ENCODE peak calls at places on chromosomes 4 and X, in seven cellular contexts. W is OCI-LY7; V is K562; D is glutamatergic neuron; X is CD4-positive, alpha-beta T cell; F is lower leg skin; N is mesothelial cell of epicardium. U is an unnamed sample.

GRCh38 chrX:21479695-21480280 is 105.6 kb downstream of the CNKSR2 start:
- DNase-seq in W (peak), F (no peak), D (no peak), V (no peak), X (no peak), N (no peak), U (no peak)

GRCh38 chrX:20857746-20858145 is 516.5 kb upstream of the CNKSR2 start:
- DNase-seq in W (no peak), N (no peak), D (no peak), X (no peak), V (no peak), F (no peak), U (no peak)

GRCh38 chr4:66613591-66613990 is 931.7 kb downstream of the CENPC start:
- DNase-seq in V (no peak), N (no peak), D (no peak), X (no peak), F (no peak), W (no peak), U (no peak)

GRCh38 chr4:152244659-152245058 is 291.2 kb downstream of the FBXW7 start:
- DNase-seq in D (no peak), W (no peak), N (no peak), V (no peak), F (no peak), X (no peak), U (no peak)

GRCh38 chrX:153861733-153862300 is 24.2 kb downstream of the L1CAM start:
- DNase-seq in N (no peak), D (no peak), V (no peak), F (no peak), W (no peak), X (no peak), U (no peak)

GRCh38 chr4:2817701-2818350 is 24.9 kb downstream of the SH3BP2 start:
- DNase-seq in W (no peak), D (peak), X (peak), V (no peak), N (peak), F (no peak), U (peak)

GRCh38 chrX:49187526-49187925 is 1.4 kb upstream of the PRICKLE3 start:
- DNase-seq in W (no peak), D (no peak), F (no peak), X (no peak), N (no peak), V (no peak), U (no peak)

GRCh38 chrX:43970528-43970927 is 2.7 kb downstream of the NDP start:
- DNase-seq in D (no peak), V (no peak), W (no peak), X (no peak), F (no peak), N (no peak), U (no peak)

GRCh38 chr4:86592553-86593249 is 1.4 kb upstream of the PTPN13 start:
- DNase-seq in V (no peak), N (no peak), D (no peak), X (no peak), F (no peak), W (no peak), U (no peak)

GRCh38 chr4:120053916-120054315 is 12.7 kb downstream of the MAD2L1 start:
- DNase-seq in D (no peak), V (no peak), W (peak), F (no peak), N (no peak), X (no peak), U (no peak)

GRCh38 chr4:1745165-1745564 is 23.8 kb downstream of the TACC3 start:
- DNase-seq in V (no peak), F (no peak), X (no peak), D (no peak), W (no peak), N (no peak), U (no peak)
- TF ChIP-seq CTCF in V (no peak), F (no peak), X (no peak), D (no peak), W (no peak), N (no peak), U (no peak)

GRCh38 chrX:23202316-23202715 is 132.3 kb upstream of the PTCHD1 start:
- DNase-seq in V (no peak), X (no peak), D (no peak), N (no peak), F (no peak), W (no peak), U (no peak)
- TF ChIP-seq CTCF in V (no peak), X (no peak), D (no peak), N (no peak), F (no peak), W (no peak), U (no peak)

GRCh38 chr4:32775049-32775448 is 2054.9 kb downstream of the PCDH7 start:
- DNase-seq in D (no peak), X (no peak), W (peak), N (no peak), V (no peak), F (no peak), U (no peak)
- TF ChIP-seq CTCF in D (no peak), X (no peak), W (peak), N (no peak), V (no peak), F (no peak), U (peak)

GRCh38 chrX:151801980-151802379 is 67.4 kb downstream of the CNGA2 start:
- DNase-seq in W (no peak), D (no peak), X (no peak), V (no peak), N (no peak), F (no peak), U (no peak)
- TF ChIP-seq CTCF in W (no peak), D (no peak), X (no peak), V (peak), N (no peak), F (no peak), U (peak)

DNA sequence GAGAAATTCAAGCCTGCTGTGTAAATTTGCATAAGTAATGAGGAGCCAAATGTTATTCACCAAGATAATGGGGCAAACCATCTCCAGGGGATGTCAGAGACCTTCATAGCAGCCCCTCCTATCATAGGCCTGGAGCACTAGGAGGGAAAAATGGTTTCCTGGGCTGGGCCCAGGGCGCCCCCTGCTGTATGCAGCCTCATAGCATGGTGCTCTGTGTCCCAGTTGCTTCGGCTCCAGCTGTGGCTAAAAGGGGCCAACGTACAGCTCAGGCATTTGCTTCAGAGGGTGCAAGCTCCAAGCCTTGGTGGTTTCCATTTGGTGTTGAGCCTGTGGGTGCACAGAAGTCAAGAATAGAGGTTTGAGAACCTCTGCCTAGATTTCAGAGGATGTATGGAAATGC is 859.3 kb downstream of the RPA4 start:
- DNase-seq in V (no peak), W (peak), X (no peak), D (no peak), F (no peak), N (no peak), U (no peak)
- TF ChIP-seq CTCF in V (peak), W (peak), X (no peak), D (no peak), F (no peak), N (no peak), U (peak)

GRCh38 chrX:150436200-150436599 is 73.1 kb downstream of the MAMLD1 start:
- DNase-seq in D (no peak), W (no peak), F (no peak), V (no peak), X (no peak), N (no peak), U (no peak)

DNA sequence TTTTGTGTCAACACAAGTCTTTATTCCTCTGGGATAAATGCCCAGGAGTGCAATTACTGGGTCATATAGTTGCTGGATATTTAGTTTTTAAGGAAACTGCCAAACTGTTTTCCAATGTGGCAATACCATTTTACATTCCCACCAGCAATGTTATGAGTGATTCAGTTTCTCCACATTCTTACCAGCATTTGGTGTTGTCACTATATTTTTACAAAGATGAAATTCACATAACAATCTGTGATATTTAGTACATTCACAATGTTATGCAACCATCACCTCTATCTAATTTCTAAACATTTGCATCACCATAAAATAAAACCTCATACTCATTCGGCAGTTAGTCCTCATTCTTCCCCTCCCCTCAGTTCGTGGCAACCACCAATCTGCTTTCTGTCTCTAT is 75.0 kb downstream of the MAMLD1 start:
- DNase-seq in X (no peak), V (no peak), D (no peak), W (no peak), F (no peak), N (no peak), U (no peak)
- TF ChIP-seq CTCF in X (no peak), V (no peak), D (no peak), W (no peak), F (no peak), N (no peak), U (no peak)

GRCh38 chr4:72954811-72955210 is 114.7 kb downstream of the COX18 start:
- DNase-seq in D (no peak), F (no peak), X (no peak), V (no peak), N (no peak), W (no peak), U (no peak)
- TF ChIP-seq CTCF in D (no peak), F (no peak), X (no peak), V (no peak), N (no peak), W (no peak), U (no peak)

U was measured in D721Med.